ENCODE peak calls at places on chromosome 11, in nine cellular contexts. U, G, X, F, V, M, O, D and Z are unnamed samples.

GRCh38 chr11:123561046-123561781 is 93.2 kb downstream of the SCN3B start:
- DNase-seq in U (no peak), V (peak), M (no peak), X (peak), O (peak), F (no peak), D (peak), G (peak), Z (no peak)

GRCh38 chr11:118635237-118635591 is 27.8 kb downstream of the PHLDB1 start:
- DNase-seq in M (no peak), D (no peak), G (no peak), F (no peak), U (no peak), X (no peak), V (peak), O (no peak), Z (no peak)

GRCh38 chr11:134640971-134641968 is 229.2 kb upstream of the B3GAT1 start:
- DNase-seq in V (no peak), O (no peak), G (no peak), U (no peak), F (no peak), M (no peak), D (no peak), X (no peak), Z (no peak)

GRCh38 chr11:45289369-45289768 is 3.2 kb upstream of the SYT13 start:
- DNase-seq in G (no peak), X (peak), V (no peak), U (peak), M (no peak), O (no peak), F (no peak), D (peak), Z (no peak)

GRCh38 chr11:74487875-74488274 is 5.6 kb downstream of the LIPT2 start:
- DNase-seq in D (no peak), G (peak), U (peak), F (peak), X (no peak), O (no peak), M (no peak), V (peak), Z (peak)

GRCh38 chr11:113446112-113446511 is 29.1 kb downstream of the DRD2 start:
- DNase-seq in M (no peak), U (peak), X (peak), G (no peak), F (no peak), D (peak), V (no peak), O (no peak), Z (no peak)

GRCh38 chr11:18093946-18094345 is 11.9 kb downstream of the SAAL1 start:
- DNase-seq in F (no peak), X (no peak), O (no peak), G (no peak), M (no peak), U (no peak), D (peak), V (no peak), Z (no peak)

GRCh38 chr11:120035756-120036155 is 102.2 kb downstream of the TRIM29 start:
- DNase-seq in U (no peak), G (no peak), X (no peak), V (no peak), F (no peak), D (no peak), O (no peak), M (no peak), Z (no peak)

GRCh38 chr11:38446336-38446735 is 1848.3 kb upstream of the RAG2 start:
- DNase-seq in X (no peak), F (no peak), U (peak), O (no peak), G (no peak), M (no peak), V (no peak), D (no peak), Z (no peak)

GRCh38 chr11:1618231-1618630 is 3.7 kb downstream of the KRTAP5-4 start:
- DNase-seq in F (no peak), M (no peak), V (no peak), D (no peak), G (no peak), O (no peak), X (peak), U (no peak), Z (no peak)

GRCh38 chr11:121446752-121447156 is 5.4 kb upstream of the SORL1 start:
- DNase-seq in D (no peak), G (peak), F (no peak), V (peak), X (peak), M (no peak), O (peak), U (peak), Z (peak)

GRCh38 chr11:1458340-1459218 is 28.0 kb downstream of the MOB2 start:
- DNase-seq in X (peak), V (peak), F (no peak), D (peak), M (no peak), G (peak), U (peak), O (peak), Z (peak)

GRCh38 chr11:44671234-44671633 is 55.5 kb upstream of the TSPAN18 start:
- DNase-seq in D (no peak), U (no peak), G (peak), F (no peak), X (no peak), M (no peak), V (no peak), O (no peak), Z (no peak)

GRCh38 chr11:83827940-83828554 is 541.9 kb upstream of the CCDC90B start:
- DNase-seq in M (peak), D (peak), G (peak), X (peak), U (peak), V (peak), O (peak), F (peak), Z (peak)

GRCh38 chr11:100687032-100687629 is at the start of gene ARHGAP42:
- DNase-seq in X (peak), V (peak), U (peak), F (no peak), G (peak), O (peak), M (peak), D (peak), Z (no peak)

DNA sequence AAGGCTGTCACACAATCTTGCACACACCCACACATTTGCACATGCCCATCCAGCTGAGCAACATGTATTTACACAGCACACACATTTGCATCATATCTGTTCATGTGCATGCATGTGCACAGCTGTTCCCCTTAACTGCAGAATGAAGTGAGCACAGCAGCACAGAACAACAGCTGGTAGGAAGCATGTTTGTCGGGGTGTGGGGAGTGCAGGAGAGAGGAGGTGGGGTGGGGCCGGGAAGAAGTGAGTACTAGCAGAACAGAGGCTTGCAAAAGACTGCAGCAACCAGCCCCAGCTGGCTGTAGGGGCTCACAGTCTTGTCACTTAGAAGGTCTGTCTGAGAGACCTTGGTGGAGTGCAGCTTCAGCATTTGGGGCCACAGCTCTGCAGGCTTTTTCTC is 296.4 kb downstream of the KIRREL3 start:
- DNase-seq in D (no peak), O (no peak), G (no peak), U (no peak), X (peak), V (no peak), F (no peak), M (no peak), Z (no peak)
- TF ChIP-seq EZH2phosphoT487 in D (no peak), O (no peak), G (no peak), U (no peak), X (no peak), V (no peak), F (no peak), M (no peak), Z (no peak)

DNA sequence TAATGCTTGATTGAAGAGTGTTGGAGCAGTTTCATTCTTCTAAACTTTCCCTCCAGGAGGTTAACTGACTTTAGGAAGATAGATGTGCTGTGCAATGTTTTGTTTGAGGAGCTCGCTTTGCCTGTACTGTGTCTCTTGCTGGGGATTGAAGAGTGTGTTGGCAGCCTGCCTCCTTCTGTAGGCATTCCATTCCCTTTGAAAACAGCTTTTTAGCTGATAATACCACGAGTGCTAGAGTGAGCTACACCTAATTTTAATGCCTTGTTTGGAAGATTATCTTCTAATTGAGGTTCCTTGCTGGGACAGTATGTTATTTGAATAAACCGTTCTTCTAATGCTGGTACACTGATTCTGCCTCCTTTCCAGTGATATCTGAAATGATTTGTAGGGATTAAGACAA is 7.2 kb downstream of the DDX10 start:
- DNase-seq in D (no peak), V (peak), F (no peak), X (peak), O (no peak), U (no peak), G (peak), M (no peak), Z (no peak)
- H3K4me2 ChIP-seq in D (peak), V (no peak), F (no peak), X (peak), O (peak), U (no peak), G (no peak), M (no peak), Z (no peak)

GRCh38 chr11:93574821-93575220 is 31.6 kb upstream of the SMCO4 start:
- DNase-seq in O (no peak), F (no peak), M (no peak), G (no peak), D (no peak), U (no peak), X (no peak), V (no peak), Z (no peak)
- H2AFZ ChIP-seq in O (no peak), F (no peak), M (no peak), G (no peak), D (no peak), U (no peak), X (no peak), V (no peak), Z (no peak)

GRCh38 chr11:132054822-132055221 is 684.4 kb downstream of the NTM start:
- DNase-seq in O (no peak), V (no peak), X (peak), M (no peak), U (peak), D (no peak), G (no peak), F (no peak), Z (no peak)
- TF ChIP-seq EZH2phosphoT487 in O (no peak), V (no peak), X (peak), M (no peak), U (no peak), D (no peak), G (no peak), F (no peak), Z (no peak)

DNA sequence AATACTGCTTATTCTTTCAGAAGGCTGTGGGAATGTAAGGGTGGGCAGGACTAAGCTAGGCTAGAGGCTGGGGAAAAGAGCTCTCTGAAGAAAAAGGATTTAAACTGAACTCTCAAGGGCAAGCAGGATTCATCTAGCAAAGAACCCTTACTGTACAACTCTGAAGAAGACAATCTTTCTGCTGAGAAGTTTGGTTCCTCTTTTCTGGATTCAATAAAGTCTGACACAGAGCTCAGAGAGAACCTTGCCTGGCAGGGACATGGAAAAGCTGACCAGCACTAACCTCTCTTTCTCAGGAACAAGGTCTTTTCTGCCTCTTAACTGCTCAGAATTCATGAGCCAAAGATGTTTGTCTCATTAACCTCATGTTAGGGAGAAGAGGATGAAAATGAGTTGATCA is 388.4 kb upstream of the DDI1 start:
- DNase-seq in U (no peak), D (no peak), G (no peak), M (no peak), V (no peak), O (no peak), F (no peak), X (no peak), Z (no peak)
- H3K4me2 ChIP-seq in U (no peak), D (no peak), G (no peak), M (no peak), V (no peak), O (no peak), F (no peak), X (no peak), Z (no peak)

GRCh38 chr11:60844870-60845221 is 2.9 kb downstream of the CCDC86 start:
- DNase-seq in O (peak), X (no peak), M (no peak), F (no peak), V (no peak), U (no peak), G (no peak), D (peak), Z (no peak)

GRCh38 chr11:60841797-60842687 is at the start of gene CCDC86:
- DNase-seq in G (peak), X (peak), D (peak), O (peak), V (peak), M (peak), U (peak), F (peak), Z (peak)

GRCh38 chr11:60842688-60843605 is 1.0 kb downstream of the CCDC86 start:
- DNase-seq in U (peak), M (no peak), X (peak), G (no peak), F (no peak), D (no peak), V (no peak), O (no peak), Z (no peak)

GRCh38 chr11:60845338-60845737 is 3.4 kb downstream of the CCDC86 start:
- DNase-seq in D (no peak), F (no peak), G (no peak), X (no peak), V (no peak), U (no peak), O (no peak), M (no peak), Z (no peak)

DNA sequence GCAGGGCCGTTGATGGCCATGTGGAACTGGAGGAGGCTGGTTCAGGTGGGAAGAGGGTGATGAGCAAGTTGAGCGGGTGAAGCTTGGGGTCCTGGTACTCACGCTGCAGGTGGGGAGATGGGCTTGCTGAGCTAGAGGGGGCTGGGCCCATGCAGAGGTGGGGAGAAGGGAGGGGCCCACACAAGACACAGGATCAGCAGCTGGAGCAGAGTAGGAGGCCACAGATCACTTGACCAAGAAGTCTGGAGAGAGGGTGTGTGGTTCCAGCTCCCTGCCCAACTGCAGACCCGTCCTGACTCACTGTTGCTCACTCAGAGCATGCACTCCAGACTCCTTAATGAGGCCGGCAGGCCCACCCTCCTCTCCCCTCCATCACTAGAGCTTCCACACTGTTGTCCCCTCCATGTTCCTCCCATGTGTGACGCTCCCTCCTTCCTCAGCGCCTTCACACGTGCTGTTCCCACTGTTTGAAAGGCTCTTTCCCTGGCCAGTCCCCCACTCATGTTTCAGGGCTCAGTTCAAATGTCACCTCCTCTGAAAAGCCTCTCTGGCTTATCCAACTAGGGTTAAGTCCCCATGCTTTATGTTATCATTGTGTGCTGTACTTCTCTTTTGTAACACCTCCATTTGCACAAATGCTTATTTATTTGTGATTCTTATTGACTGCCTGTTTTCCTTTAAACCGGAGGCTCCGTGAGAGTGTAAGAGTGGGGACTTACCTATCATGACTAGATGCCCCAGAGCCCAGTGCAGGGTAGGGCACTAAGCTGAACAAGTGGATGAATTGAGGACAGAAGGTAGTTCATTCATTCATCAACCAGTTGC is 2.3 kb downstream of the CCDC86 start:
- DNase-seq in F (no peak), X (peak), D (no peak), O (no peak), V (no peak), G (no peak), M (no peak), U (peak), Z (no peak)
- H2AFZ ChIP-seq in F (no peak), X (no peak), D (no peak), O (no peak), V (no peak), G (no peak), M (no peak), U (no peak), Z (no peak)

GRCh38 chr11:66115638-66116410 is 45.8 kb downstream of the PACS1 start:
- DNase-seq in U (no peak), X (no peak), D (no peak), V (peak), M (peak), G (no peak), F (no peak), O (no peak), Z (peak)
- TF ChIP-seq EZH2phosphoT487 in U (no peak), X (no peak), D (no peak), V (no peak), M (no peak), G (no peak), F (no peak), O (no peak), Z (no peak)

GRCh38 chr11:72782081-72782920 is 11.5 kb downstream of the STARD10 start:
- DNase-seq in O (peak), U (no peak), D (peak), X (no peak), V (peak), F (no peak), G (peak), M (no peak), Z (peak)
- H3K4me2 ChIP-seq in O (peak), U (peak), D (peak), X (no peak), V (peak), F (peak), G (peak), M (peak), Z (peak)

GRCh38 chr11:102097175-102097574 is 13.1 kb upstream of the YAP1 start:
- DNase-seq in X (no peak), M (no peak), D (no peak), F (no peak), U (no peak), G (no peak), O (no peak), V (no peak), Z (no peak)

GRCh38 chr11:102099755-102100154 is 10.5 kb upstream of the YAP1 start:
- DNase-seq in U (no peak), O (no peak), F (no peak), D (no peak), X (no peak), M (no peak), G (no peak), V (no peak), Z (no peak)
- H2AFZ ChIP-seq in U (no peak), O (no peak), F (no peak), D (no peak), X (no peak), M (no peak), G (no peak), V (no peak), Z (no peak)